ENCODE peak calls at places on chromosomes 16 and 17, in seven cellular contexts. V is right atrium auricular region, U is cardiac muscle cell, A is heart right ventricle, I is GM23248, R is MM.1S, M is ascending aorta. Q is an unnamed sample.

GRCh38 chr17:7355053-7355452 is at the start of gene TMEM95:
- DNase-seq in A (peak; percentile 66), M (no peak), V (no peak), I (peak; percentile 54), U (no peak), R (no peak), Q (peak; percentile 49)

GRCh38 chr17:57669671-57670529 is 75.2 kb downstream of the CCDC182 start:
- DNase-seq in U (no peak), R (no peak), I (no peak), V (peak; percentile 50), M (no peak), A (no peak), Q (no peak)

GRCh38 chr16:22813946-22814325 is at the start of gene HS3ST2:
- DNase-seq in U (peak; percentile 80), V (no peak), I (peak; percentile 59), M (no peak), R (no peak), A (peak; percentile 42), Q (peak; percentile 8)

GRCh38 chr16:55499951-55500350 is 8.9 kb upstream of the LPCAT2 start:
- DNase-seq in M (no peak), V (peak; percentile 46), U (peak; percentile 32), R (no peak), A (no peak), I (peak; percentile 99), Q (peak; percentile 97)

GRCh38 chr17:8002646-8003593 is 505 bp downstream of the GUCY2D start:
- DNase-seq in V (no peak), I (peak; percentile 41), A (no peak), M (no peak), R (no peak), U (no peak), Q (no peak)

GRCh38 chr16:67922221-67922620 is 9.4 kb downstream of the CTRL start:
- DNase-seq in U (no peak), M (no peak), I (no peak), R (no peak), V (no peak), A (no peak), Q (no peak)

GRCh38 chr16:58755989-58756649 is 22.0 kb upstream of the GOT2 start:
- DNase-seq in I (peak; percentile 86), R (peak; percentile 65), A (peak; percentile 62), M (no peak), U (peak; percentile 86), V (peak; percentile 67), Q (peak; percentile 84)

GRCh38 chr16:30552956-30553355 is 5.2 kb downstream of the ZNF764 start:
- DNase-seq in R (no peak), M (no peak), I (no peak), U (no peak), A (no peak), V (no peak), Q (no peak)

GRCh38 chr16:4904108-4904941 is 32.6 kb downstream of the PPL start:
- DNase-seq in R (no peak), U (no peak), I (no peak), V (no peak), M (no peak), A (no peak), Q (no peak)

GRCh38 chr17:42118545-42118944 is 2.6 kb downstream of the KAT2A start:
- DNase-seq in I (peak; percentile 51), U (no peak), M (no peak), A (no peak), V (no peak), R (peak; percentile 41), Q (peak; percentile 37)

GRCh38 chr17:2954898-2955445 is 108.4 kb downstream of the OR1D5 start:
- DNase-seq in A (no peak), I (peak; percentile 95), V (no peak), M (no peak), U (no peak), R (peak; percentile 21), Q (peak; percentile 35)

GRCh38 chr17:37124074-37124824 is 175.5 kb downstream of the AATF start:
- DNase-seq in M (no peak), R (no peak), A (no peak), U (no peak), I (no peak), V (no peak), Q (no peak)

GRCh38 chr16:85246473-85246872 is 134.2 kb upstream of the CIBAR2 start:
- DNase-seq in A (no peak), U (no peak), I (no peak), M (no peak), V (no peak), R (no peak), Q (no peak)

GRCh38 chr17:35082073-35082657 is 18.7 kb upstream of the RFFL start:
- DNase-seq in U (no peak), A (no peak), M (no peak), R (peak; percentile 68), V (no peak), I (peak; percentile 87), Q (peak; percentile 76)

GRCh38 chr17:30299000-30299399 is 7.3 kb upstream of the BLMH start:
- DNase-seq in M (no peak), A (no peak), I (peak; percentile 41), V (no peak), R (no peak), U (no peak), Q (peak; percentile 55)

GRCh38 chr16:48105456-48105855 is 50.3 kb downstream of the ABCC12 start:
- DNase-seq in I (no peak), V (no peak), M (no peak), R (no peak), U (no peak), A (no peak), Q (no peak)

GRCh38 chr16:58511933-58512815 is 3.1 kb upstream of the SETD6 start:
- DNase-seq in A (peak; percentile 77), M (no peak), V (peak; percentile 69), R (peak; percentile 69), U (peak; percentile 82), I (peak; percentile 72), Q (peak; percentile 85)

GRCh38 chr16:47905771-47906170 is 250.0 kb downstream of the ABCC12 start:
- DNase-seq in A (no peak), I (peak; percentile 26), U (no peak), V (no peak), R (no peak), M (no peak), Q (peak; percentile 25)

GRCh38 chr16:11271610-11272009 is 1.8 kb downstream of the PRM3 start:
- DNase-seq in A (no peak), R (no peak), V (no peak), I (no peak), M (no peak), U (no peak), Q (no peak)
- H3K4me1 ChIP-seq in A (no peaks in the 10 kb centered on the region), R (no peaks in the 10 kb centered on the region), V (no peaks in the 10 kb centered on the region), I (no peaks in the 10 kb centered on the region), M (no peaks in the 10 kb centered on the region), U (no peaks in the 10 kb centered on the region), Q (no peaks in the 10 kb centered on the region)

GRCh38 chr17:82930043-82930923 is 90.5 kb upstream of the ZNF750 start:
- DNase-seq in A (no peak), I (no peak), R (no peak), M (no peak), V (no peak), U (no peak), Q (no peak)

GRCh38 chr17:82932146-82933005 is 92.6 kb upstream of the ZNF750 start:
- DNase-seq in U (no peak), R (no peak), M (no peak), A (no peak), I (peak; percentile 77), V (no peak), Q (peak; percentile 50)

GRCh38 chr17:82933006-82933310 is 93.1 kb upstream of the ZNF750 start:
- DNase-seq in R (no peak), U (no peak), A (no peak), M (no peak), I (no peak), V (no peak), Q (no peak)

GRCh38 chr17:82930924-82931695 is 91.3 kb upstream of the ZNF750 start:
- DNase-seq in V (no peak), R (no peak), I (no peak), A (no peak), M (no peak), U (no peak), Q (no peak)

GRCh38 chr17:82931696-82932060 is 91.9 kb upstream of the ZNF750 start:
- DNase-seq in I (peak; percentile 93), U (no peak), M (no peak), A (peak; percentile 59), R (no peak), V (peak; percentile 89), Q (peak; percentile 83)
- H3K36me3 ChIP-seq in I (no peaks in the 10 kb centered on the region), U (peaks cover 10% of the 10 kb centered on the region), M (peaks cover 84% of the 10 kb centered on the region), A (peaks cover 98% of the 10 kb centered on the region), R (no peaks in the 10 kb centered on the region), V (peaks cover 62% of the 10 kb centered on the region), Q (peaks cover 37% of the 10 kb centered on the region)

DNA sequence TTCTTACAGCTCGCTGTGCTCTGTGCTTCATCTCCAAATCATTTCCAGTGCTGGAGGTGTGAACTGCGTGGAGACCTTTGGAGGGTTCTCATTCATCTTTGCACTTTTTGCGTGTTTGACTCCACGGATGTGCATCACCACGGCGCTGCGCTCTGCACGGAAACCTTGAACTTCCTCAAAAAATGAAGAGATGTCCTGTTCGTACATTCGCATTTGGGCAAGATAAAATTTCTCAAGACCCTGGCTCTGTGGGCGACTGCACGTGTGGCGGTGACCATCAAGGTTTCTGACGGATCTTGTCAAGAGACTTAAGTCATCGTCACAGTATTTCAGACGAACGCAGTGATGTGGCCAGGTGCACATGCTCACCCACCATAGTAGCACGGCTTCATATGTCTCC is 10.3 kb upstream of the PVALEF start:
- DNase-seq in U (no peak), M (no peak), A (no peak), V (no peak), R (no peak), I (no peak), Q (no peak)
- H3K4me1 ChIP-seq in U (no peaks in the 10 kb centered on the region), M (no peaks in the 10 kb centered on the region), A (peaks cover 4% of the 10 kb centered on the region), V (peaks cover 3% of the 10 kb centered on the region), R (no peaks in the 10 kb centered on the region), I (no peaks in the 10 kb centered on the region), Q (no peaks in the 10 kb centered on the region)

GRCh38 chr17:49728425-49728824 is 20.7 kb upstream of the SLC35B1 start:
- DNase-seq in U (no peak), I (no peak), R (no peak), M (no peak), A (no peak), V (no peak), Q (no peak)

GRCh38 chr17:49727353-49727752 is 19.6 kb upstream of the SLC35B1 start:
- DNase-seq in I (no peak), V (no peak), R (no peak), M (no peak), A (no peak), U (no peak), Q (no peak)

GRCh38 chr17:49722066-49722465 is 14.3 kb upstream of the SLC35B1 start:
- DNase-seq in A (no peak), R (no peak), U (no peak), I (no peak), M (no peak), V (no peak), Q (no peak)

GRCh38 chr17:49725453-49725852 is 17.7 kb upstream of the SLC35B1 start:
- DNase-seq in U (no peak), R (no peak), I (no peak), A (no peak), V (no peak), M (no peak), Q (no peak)

DNA sequence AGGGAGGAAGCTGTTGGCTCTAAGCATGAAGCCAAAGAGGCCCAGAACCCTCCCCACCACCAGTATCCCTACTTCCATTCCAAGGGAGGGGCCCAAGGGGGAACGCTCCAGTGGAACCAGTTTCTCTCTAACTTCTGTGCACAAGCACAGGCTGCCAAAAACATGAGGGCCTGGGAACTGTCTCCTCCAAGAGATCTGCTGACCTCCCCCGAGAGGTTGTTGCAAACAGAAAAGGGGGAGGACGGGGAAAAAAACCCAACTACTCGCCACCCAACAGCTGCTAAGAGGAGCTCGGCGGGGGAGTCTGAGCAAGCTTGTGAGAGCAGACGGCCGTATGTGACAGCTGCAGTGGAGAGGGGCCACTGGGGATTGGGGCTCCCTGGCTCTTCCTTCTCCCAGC is 15.7 kb upstream of the SLC35B1 start:
- DNase-seq in R (no peak), U (peak; percentile 19), A (peak; percentile 65), I (no peak), M (no peak), V (no peak), Q (no peak)
- H3K36me3 ChIP-seq in R (peaks cover 13% of the 10 kb centered on the region), U (peaks cover 15% of the 10 kb centered on the region), A (peaks cover 38% of the 10 kb centered on the region), I (no peaks in the 10 kb centered on the region), M (peaks cover 45% of the 10 kb centered on the region), V (peaks cover 10% of the 10 kb centered on the region), Q (peaks cover 24% of the 10 kb centered on the region)